ENCODE peak calls at places on chromosomes 5 and 9, in ten cellular contexts. E is spleen, X is GM12878, L is transverse colon, G is HFF-Myc, T is HCT116, M is upper lobe of left lung, N is AG04450, Q is psoas muscle, J is foreskin fibroblast. I is an unnamed sample.

GRCh38 chr5:9898319-9898718 is 268.2 kb upstream of the TAS2R1 start:
- DNase-seq in E (no peak), X (no peak), L (peak), G (no peak), T (peak), M (no peak), N (no peak), Q (no peak), J (peak), I (peak)

GRCh38 chr9:94802795-94803194 is 76.3 kb downstream of the AOPEP start:
- DNase-seq in E (no peak), X (peak), L (no peak), G (no peak), T (no peak), M (no peak), N (no peak), Q (no peak), J (peak), I (no peak)

GRCh38 chr5:130333089-130333488 is 428.8 kb downstream of the CHSY3 start:
- DNase-seq in E (no peak), X (no peak), L (no peak), G (no peak), T (peak), M (no peak), N (peak), Q (no peak), J (peak), I (peak)

GRCh38 chr5:168341178-168341577 is 49.7 kb downstream of the WWC1 start:
- DNase-seq in E (peak), X (no peak), L (no peak), G (no peak), T (no peak), M (no peak), N (no peak), Q (no peak), J (no peak), I (no peak)

GRCh38 chr9:124521142-124521541 is 13.9 kb upstream of the NR5A1 start:
- DNase-seq in E (no peak), X (no peak), L (no peak), G (no peak), T (no peak), M (no peak), N (no peak), Q (no peak), J (no peak), I (no peak)

GRCh38 chr5:72749362-72749997 is 67.0 kb upstream of the TNPO1 start:
- DNase-seq in E (no peak), X (no peak), L (no peak), G (no peak), T (no peak), M (peak), N (no peak), Q (no peak), J (no peak), I (no peak)

GRCh38 chr5:116504593-116504992 is 70.0 kb downstream of the SEMA6A start:
- DNase-seq in E (no peak), X (no peak), L (no peak), G (no peak), T (no peak), M (no peak), N (no peak), Q (no peak), J (no peak), I (no peak)

GRCh38 chr5:113022661-113023060 is 46.1 kb downstream of the DCP2 start:
- DNase-seq in E (no peak), X (peak), L (no peak), G (no peak), T (no peak), M (no peak), N (no peak), Q (no peak), J (no peak), I (no peak)

GRCh38 chr9:135239769-135240141 is 152.3 kb downstream of the OLFM1 start:
- DNase-seq in E (no peak), X (no peak), L (no peak), G (no peak), T (no peak), M (peak), N (no peak), Q (no peak), J (no peak), I (no peak)

GRCh38 chr9:135929656-135930445 is 22.5 kb upstream of the CAMSAP1 start:
- DNase-seq in E (no peak), X (no peak), L (no peak), G (no peak), T (no peak), M (peak), N (no peak), Q (no peak), J (no peak), I (no peak)

GRCh38 chr5:126594077-126594476 is 942 bp downstream of the ALDH7A1 start:
- DNase-seq in E (no peak), X (no peak), L (no peak), G (no peak), T (no peak), M (no peak), N (no peak), Q (no peak), J (peak), I (peak)

GRCh38 chr5:150044712-150045111 is 41.6 kb downstream of the CSF1R start:
- DNase-seq in E (no peak), X (no peak), L (no peak), G (no peak), T (no peak), M (no peak), N (no peak), Q (no peak), J (no peak), I (peak)

GRCh38 chr5:150046031-150046430 is 40.3 kb downstream of the CSF1R start:
- DNase-seq in E (no peak), X (no peak), L (no peak), G (no peak), T (no peak), M (no peak), N (no peak), Q (no peak), J (no peak), I (no peak)

GRCh38 chr5:150044334-150044681 is 42.0 kb downstream of the CSF1R start:
- DNase-seq in E (no peak), X (no peak), L (no peak), G (peak), T (no peak), M (no peak), N (peak), Q (no peak), J (peak), I (peak)

GRCh38 chr5:150043657-150044333 is 42.6 kb downstream of the CSF1R start:
- DNase-seq in E (no peak), X (no peak), L (peak), G (no peak), T (no peak), M (no peak), N (no peak), Q (no peak), J (no peak), I (no peak)

DNA sequence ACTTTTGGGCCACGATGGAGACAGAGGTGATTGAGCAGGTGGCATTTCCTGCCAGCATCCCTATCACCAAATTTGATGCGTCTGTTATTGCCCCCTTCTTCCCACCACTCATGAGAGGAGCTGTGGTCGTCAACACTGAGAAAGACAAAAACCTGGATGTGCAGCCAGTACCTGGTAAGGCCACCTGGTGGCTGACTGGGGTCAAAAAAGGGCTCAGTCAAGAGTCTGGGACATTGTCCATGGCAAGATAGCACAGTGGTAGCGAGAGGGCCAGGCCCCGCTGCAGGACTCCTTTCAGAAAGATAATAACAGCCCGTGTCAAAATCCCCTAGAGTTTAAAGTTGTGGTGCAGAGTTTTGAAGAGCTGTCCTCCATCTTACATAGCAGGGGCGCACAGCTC is 40.8 kb downstream of the CSF1R start:
- DNase-seq in E (no peak), X (no peak), L (no peak), G (no peak), T (no peak), M (no peak), N (no peak), Q (no peak), J (no peak), I (no peak)
- TF ChIP-seq CTCF in E (no peak), X (peak), L (no peak), G (no peak), T (peak), M (no peak), N (no peak), Q (no peak), J (no peak), I (no peak)

GRCh38 chr5:1890296-1890695 is 7.6 kb upstream of the IRX4 start:
- DNase-seq in E (peak), X (no peak), L (no peak), G (no peak), T (no peak), M (no peak), N (no peak), Q (no peak), J (no peak), I (no peak)

GRCh38 chr5:1893754-1894153 is 11.0 kb upstream of the IRX4 start:
- DNase-seq in E (peak), X (no peak), L (no peak), G (no peak), T (no peak), M (no peak), N (no peak), Q (no peak), J (no peak), I (no peak)

GRCh38 chr5:1892685-1893445 is 10.1 kb upstream of the IRX4 start:
- DNase-seq in E (peak), X (no peak), L (no peak), G (no peak), T (no peak), M (peak), N (no peak), Q (no peak), J (no peak), I (no peak)

GRCh38 chr5:1891391-1891790 is 8.7 kb upstream of the IRX4 start:
- DNase-seq in E (peak), X (no peak), L (no peak), G (no peak), T (no peak), M (no peak), N (no peak), Q (no peak), J (no peak), I (no peak)

GRCh38 chr5:1892211-1892610 is 9.5 kb upstream of the IRX4 start:
- DNase-seq in E (peak), X (no peak), L (no peak), G (no peak), T (no peak), M (peak), N (no peak), Q (no peak), J (no peak), I (no peak)
- H3K4me3 ChIP-seq in E (no peak), X (no peak), L (no peak), G (no peak), T (no peak), M (no peak), N (no peak), Q (no peak), J (no peak), I (no peak)

DNA sequence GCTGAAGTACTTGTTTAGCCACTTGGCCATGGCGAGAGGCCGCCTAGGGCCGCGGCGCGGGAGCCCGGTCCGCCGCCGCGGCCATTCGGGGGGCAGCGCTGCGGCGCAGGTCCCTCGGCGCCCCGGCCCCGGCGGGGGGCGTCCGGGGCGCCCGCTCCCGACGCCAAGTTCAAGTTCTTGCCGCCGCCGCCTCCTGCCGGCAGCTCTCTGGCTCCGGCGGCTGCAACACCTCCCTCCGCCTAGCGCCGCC is 486 bp downstream of the SHB start:
- DNase-seq in E (no peak), X (no peak), L (peak), G (no peak), T (no peak), M (no peak), N (no peak), Q (no peak), J (peak), I (peak)
- TF ChIP-seq CTCF in E (peak), X (peak), L (no peak), G (peak), T (peak), M (no peak), N (peak), Q (peak), J (peak), I (peak)

GRCh38 chr9:137834846-137835546 is 42.6 kb upstream of the CACNA1B start:
- DNase-seq in E (no peak), X (no peak), L (no peak), G (no peak), T (no peak), M (peak), N (no peak), Q (no peak), J (no peak), I (no peak)

GRCh38 chr9:137832830-137833590 is 44.6 kb upstream of the CACNA1B start:
- DNase-seq in E (no peak), X (no peak), L (no peak), G (no peak), T (no peak), M (peak), N (no peak), Q (no peak), J (no peak), I (no peak)

GRCh38 chr9:137833721-137834613 is 43.6 kb upstream of the CACNA1B start:
- DNase-seq in E (no peak), X (no peak), L (no peak), G (no peak), T (no peak), M (peak), N (no peak), Q (no peak), J (no peak), I (no peak)

GRCh38 chr9:137829260-137829996 is 48.2 kb upstream of the CACNA1B start:
- DNase-seq in E (no peak), X (no peak), L (no peak), G (no peak), T (no peak), M (no peak), N (no peak), Q (no peak), J (no peak), I (no peak)

GRCh38 chr9:137832191-137832700 is 45.3 kb upstream of the CACNA1B start:
- DNase-seq in E (no peak), X (no peak), L (no peak), G (no peak), T (no peak), M (peak), N (no peak), Q (no peak), J (no peak), I (no peak)
- H3K4me3 ChIP-seq in E (no peak), X (no peak), L (no peak), G (no peak), T (no peak), M (no peak), N (no peak), Q (no peak), J (no peak), I (no peak)

DNA sequence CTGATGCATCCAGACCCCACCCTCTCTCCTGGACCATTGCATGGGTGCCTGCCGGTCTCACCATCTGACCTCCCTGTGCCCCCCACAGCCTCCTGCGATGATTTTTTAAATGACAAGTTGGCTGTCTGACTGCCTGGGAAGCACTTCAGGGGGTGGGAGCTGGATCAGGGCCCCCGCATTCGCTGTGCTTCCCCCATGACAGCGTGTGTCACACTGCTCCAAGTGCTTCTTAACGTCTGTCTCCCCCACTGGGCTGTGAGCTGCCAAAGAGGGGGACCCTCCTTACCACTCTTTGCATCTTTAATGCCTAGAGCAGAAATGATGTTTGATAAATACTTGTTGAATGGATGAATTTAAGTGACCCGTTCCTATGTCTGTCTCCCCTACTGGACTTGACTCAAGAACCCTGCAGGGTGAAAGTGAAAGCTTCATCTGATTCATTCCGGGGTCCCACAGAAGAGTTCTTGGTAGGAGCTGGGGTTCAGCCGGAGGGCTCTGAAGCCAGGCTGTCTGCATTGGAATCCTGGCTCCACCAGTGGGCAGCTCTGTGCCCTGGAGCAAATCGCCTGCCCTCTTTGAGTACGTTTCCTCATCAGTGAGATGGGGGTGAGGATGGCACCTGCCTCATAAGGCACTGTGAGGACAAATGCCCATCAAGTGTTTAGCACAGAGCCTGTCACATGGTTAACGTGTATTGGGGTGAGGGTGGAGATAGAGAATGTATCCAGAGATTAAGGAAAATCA is 7.6 kb upstream of the EGR1 start:
- DNase-seq in E (no peak), X (no peak), L (no peak), G (no peak), T (no peak), M (no peak), N (no peak), Q (peak), J (no peak), I (no peak)
- TF ChIP-seq CTCF in E (no peak), X (no peak), L (no peak), G (no peak), T (no peak), M (no peak), N (no peak), Q (no peak), J (no peak), I (peak)

GRCh38 chr9:35658894-35659220 is 765 bp downstream of the CCDC107 start:
- DNase-seq in E (no peak), X (no peak), L (peak), G (no peak), T (peak), M (no peak), N (no peak), Q (peak), J (peak), I (peak)

GRCh38 chr9:35662437-35662836 is 2.6 kb downstream of the ARHGEF39 start:
- DNase-seq in E (no peak), X (no peak), L (no peak), G (no peak), T (no peak), M (peak), N (no peak), Q (no peak), J (no peak), I (no peak)

GRCh38 chr9:35659340-35659739 is 1.2 kb downstream of the CCDC107 start:
- DNase-seq in E (no peak), X (no peak), L (no peak), G (no peak), T (no peak), M (no peak), N (no peak), Q (no peak), J (peak), I (peak)

GRCh38 chr9:35661756-35662350 is 3.1 kb downstream of the ARHGEF39 start:
- DNase-seq in E (no peak), X (no peak), L (no peak), G (no peak), T (no peak), M (no peak), N (no peak), Q (no peak), J (no peak), I (no peak)

GRCh38 chr9:35660966-35661413 is 2.9 kb downstream of the CCDC107 start:
- DNase-seq in E (peak), X (no peak), L (peak), G (no peak), T (peak), M (peak), N (no peak), Q (no peak), J (peak), I (peak)
- H3K4me3 ChIP-seq in E (no peak), X (no peak), L (no peak), G (no peak), T (no peak), M (no peak), N (no peak), Q (no peak), J (no peak), I (no peak)

GRCh38 chr5:154985126-154985525 is 28.4 kb upstream of the KIF4B start:
- DNase-seq in E (no peak), X (no peak), L (no peak), G (no peak), T (no peak), M (no peak), N (no peak), Q (no peak), J (no peak), I (no peak)
- TF ChIP-seq CTCF in E (no peak), X (no peak), L (no peak), G (no peak), T (no peak), M (no peak), N (no peak), Q (no peak), J (no peak), I (no peak)

DNA sequence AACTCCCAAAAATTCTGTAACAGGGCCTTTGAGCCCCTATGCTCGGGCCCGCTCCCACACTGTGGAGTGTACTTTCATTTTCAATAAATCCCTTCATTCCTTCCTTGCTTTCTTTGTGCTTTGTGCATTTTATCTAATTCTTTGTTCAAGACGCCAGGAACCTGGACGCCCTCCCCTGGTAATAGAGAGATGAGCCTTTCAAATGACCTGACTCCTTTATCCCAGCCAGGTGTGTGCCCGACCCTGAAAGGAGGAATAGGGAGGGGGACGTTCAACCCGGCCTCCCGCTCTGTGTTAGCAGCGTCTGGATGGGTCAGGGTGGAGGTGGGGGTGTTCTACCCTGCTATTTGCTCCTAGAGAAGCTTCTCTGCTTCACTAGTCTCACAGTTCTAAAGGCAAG is 53.9 kb downstream of the FXN start:
- DNase-seq in E (no peak), X (no peak), L (no peak), G (no peak), T (no peak), M (no peak), N (no peak), Q (no peak), J (no peak), I (no peak)
- H3K4me3 ChIP-seq in E (no peak), X (no peak), L (no peak), G (no peak), T (no peak), M (no peak), N (no peak), Q (no peak), J (no peak), I (no peak)

GRCh38 chr9:34896112-34896511 is 62.0 kb upstream of the PHF24 start:
- DNase-seq in E (no peak), X (no peak), L (no peak), G (no peak), T (no peak), M (no peak), N (no peak), Q (no peak), J (peak), I (peak)
- TF ChIP-seq CTCF in E (no peak), X (no peak), L (no peak), G (no peak), T (no peak), M (no peak), N (no peak), Q (no peak), J (no peak), I (peak)

DNA sequence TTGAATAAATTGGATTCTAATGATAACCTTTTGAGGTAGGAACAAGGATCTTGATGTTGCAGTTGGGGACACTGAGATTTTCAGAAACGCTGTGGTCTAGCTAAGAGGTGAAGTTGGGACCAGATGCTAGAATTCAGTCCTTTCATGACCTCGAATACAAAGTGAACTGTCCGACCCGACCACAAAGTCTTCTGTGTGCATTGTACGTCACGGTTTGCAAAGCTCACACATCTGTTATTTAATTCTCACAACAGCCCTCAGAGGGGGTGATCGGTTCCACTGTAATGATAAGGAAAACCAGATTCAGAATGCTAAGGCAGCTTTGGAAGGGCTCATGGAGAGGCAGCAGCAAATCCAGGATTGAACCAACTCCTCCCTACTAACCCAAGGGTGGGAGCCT is 16.6 kb upstream of the KIF12 start:
- DNase-seq in E (no peak), X (no peak), L (no peak), G (no peak), T (no peak), M (no peak), N (no peak), Q (no peak), J (no peak), I (no peak)
- H3K4me3 ChIP-seq in E (no peak), X (no peak), L (no peak), G (no peak), T (no peak), M (no peak), N (no peak), Q (no peak), J (no peak), I (no peak)